ENCODE peak calls at places on chromosome 16, in four cellular contexts. One of them, this sample, is unnamed. For H3K4me1, the result is how much of the 10 kb centered on the place peaks cover.

GRCh38 chr16:83771306-83771942 is 36.4 kb upstream of the HSBP1 start:
- DNase-seq in CD8-positive, alpha-beta T cell: no peak
- DNase-seq in right lobe of liver: peak
- DNase-seq in SJSA1: no peak
- DNase-seq in this sample: peak

GRCh38 chr16:67932462-67932840 is 789 bp upstream of the CTRL start:
- DNase-seq in CD8-positive, alpha-beta T cell: no peak
- DNase-seq in right lobe of liver: no peak
- DNase-seq in SJSA1: no peak
- DNase-seq in this sample: no peak

GRCh38 chr16:80027007-80027965 is 426.7 kb upstream of the MAF start:
- DNase-seq in right lobe of liver: peak
- DNase-seq in CD8-positive, alpha-beta T cell: peak
- DNase-seq in SJSA1: peak
- DNase-seq in this sample: peak

GRCh38 chr16:54334208-54334607 is 47.6 kb upstream of the IRX3 start:
- DNase-seq in right lobe of liver: no peak
- DNase-seq in CD8-positive, alpha-beta T cell: no peak
- DNase-seq in SJSA1: no peak
- DNase-seq in this sample: no peak

GRCh38 chr16:87747626-87748025 is 18.2 kb downstream of the KLHDC4 start:
- DNase-seq in SJSA1: no peak
- DNase-seq in right lobe of liver: no peak
- DNase-seq in CD8-positive, alpha-beta T cell: no peak
- DNase-seq in this sample: no peak

GRCh38 chr16:88589441-88589840 is 19.2 kb downstream of the ZC3H18 start:
- DNase-seq in right lobe of liver: no peak
- DNase-seq in SJSA1: no peak
- DNase-seq in CD8-positive, alpha-beta T cell: no peak
- DNase-seq in this sample: no peak

GRCh38 chr16:84543931-84544776 is 39.7 kb upstream of the MEAK7 start:
- DNase-seq in CD8-positive, alpha-beta T cell: peak
- DNase-seq in SJSA1: no peak
- DNase-seq in right lobe of liver: no peak
- DNase-seq in this sample: no peak

GRCh38 chr16:21646721-21647561 is 5.5 kb downstream of the IGSF6 start:
- DNase-seq in right lobe of liver: no peak
- DNase-seq in SJSA1: no peak
- DNase-seq in CD8-positive, alpha-beta T cell: peak
- DNase-seq in this sample: no peak

GRCh38 chr16:10941127-10941933 is 938 bp downstream of the DEXI start:
- DNase-seq in CD8-positive, alpha-beta T cell: no peak
- DNase-seq in SJSA1: no peak
- DNase-seq in right lobe of liver: no peak
- DNase-seq in this sample: no peak

GRCh38 chr16:1154291-1154886 is 1.5 kb downstream of the CACNA1H start:
- DNase-seq in CD8-positive, alpha-beta T cell: no peak
- DNase-seq in SJSA1: no peak
- DNase-seq in right lobe of liver: no peak
- DNase-seq in this sample: no peak

GRCh38 chr16:87316450-87316922 is 706 bp downstream of the C16orf95 start:
- DNase-seq in SJSA1: no peak
- DNase-seq in right lobe of liver: no peak
- DNase-seq in CD8-positive, alpha-beta T cell: no peak
- DNase-seq in this sample: no peak

GRCh38 chr16:12535535-12536411 is 267.9 kb downstream of the CPPED1 start:
- DNase-seq in CD8-positive, alpha-beta T cell: no peak
- DNase-seq in right lobe of liver: no peak
- DNase-seq in SJSA1: no peak
- DNase-seq in this sample: no peak
- H3K4me1 ChIP-seq in CD8-positive, alpha-beta T cell: under half
- H3K4me1 ChIP-seq in right lobe of liver: under half
- H3K4me1 ChIP-seq in SJSA1: under half
- H3K4me1 ChIP-seq in this sample: under half

DNA sequence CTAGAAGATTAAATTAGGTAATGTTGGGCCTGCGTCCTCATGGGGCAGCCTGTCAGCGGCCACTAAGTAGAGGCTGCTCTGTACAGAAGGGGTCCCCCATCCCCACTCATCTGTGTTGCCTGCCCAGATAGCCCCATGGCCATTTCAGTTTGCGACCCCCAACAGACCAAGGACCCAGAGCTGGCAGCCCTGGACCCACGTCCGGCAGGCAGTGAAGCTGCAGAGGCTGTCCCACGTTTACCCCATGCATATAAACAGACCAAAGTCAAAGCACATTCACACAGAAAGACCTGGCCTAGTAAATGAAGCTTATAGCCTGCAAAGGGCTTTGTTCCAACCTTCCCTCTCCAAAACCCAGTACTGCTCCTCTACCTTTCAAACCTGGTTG is 4.6 kb downstream of the PDF start:
- DNase-seq in CD8-positive, alpha-beta T cell: no peak
- DNase-seq in SJSA1: no peak
- DNase-seq in right lobe of liver: peak
- DNase-seq in this sample: no peak
- H3K4me3 ChIP-seq in CD8-positive, alpha-beta T cell: no peak
- H3K4me3 ChIP-seq in SJSA1: no peak
- H3K4me3 ChIP-seq in right lobe of liver: peak
- H3K4me3 ChIP-seq in this sample: no peak

GRCh38 chr16:57694556-57695377 is at the start of gene DRC7:
- DNase-seq in SJSA1: no peak
- DNase-seq in CD8-positive, alpha-beta T cell: no peak
- DNase-seq in right lobe of liver: peak
- DNase-seq in this sample: no peak

GRCh38 chr16:57692636-57693035 is 2.0 kb upstream of the DRC7 start:
- DNase-seq in right lobe of liver: no peak
- DNase-seq in SJSA1: no peak
- DNase-seq in CD8-positive, alpha-beta T cell: no peak
- DNase-seq in this sample: no peak

GRCh38 chr16:57693539-57693938 is 1.1 kb upstream of the DRC7 start:
- DNase-seq in CD8-positive, alpha-beta T cell: no peak
- DNase-seq in SJSA1: no peak
- DNase-seq in right lobe of liver: no peak
- DNase-seq in this sample: no peak

GRCh38 chr16:57695378-57696054 is 910 bp downstream of the DRC7 start:
- DNase-seq in right lobe of liver: no peak
- DNase-seq in SJSA1: no peak
- DNase-seq in CD8-positive, alpha-beta T cell: no peak
- DNase-seq in this sample: no peak

DNA sequence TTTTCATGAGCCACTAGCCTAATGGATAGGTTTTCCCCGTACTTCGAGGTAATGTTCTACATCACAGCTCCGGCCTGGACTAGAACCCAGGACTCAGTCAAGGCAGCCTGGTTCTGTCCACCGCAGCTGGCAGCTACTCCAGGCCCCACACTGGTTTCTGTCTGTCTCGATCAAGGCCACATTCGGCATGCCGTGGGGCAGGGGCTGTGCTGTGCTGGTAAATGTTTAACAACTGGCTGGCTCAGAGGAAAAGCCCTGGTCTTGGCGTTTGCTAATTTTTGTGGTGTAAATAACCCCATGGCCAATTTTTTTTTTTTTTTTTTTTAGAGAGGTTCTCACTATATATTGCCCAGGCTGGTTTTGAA is 433 bp upstream of the DRC7 start:
- DNase-seq in SJSA1: no peak
- DNase-seq in right lobe of liver: peak
- DNase-seq in CD8-positive, alpha-beta T cell: no peak
- DNase-seq in this sample: no peak
- H3K4me1 ChIP-seq in SJSA1: under half
- H3K4me1 ChIP-seq in right lobe of liver: under half
- H3K4me1 ChIP-seq in CD8-positive, alpha-beta T cell: under half
- H3K4me1 ChIP-seq in this sample: under half

DNA sequence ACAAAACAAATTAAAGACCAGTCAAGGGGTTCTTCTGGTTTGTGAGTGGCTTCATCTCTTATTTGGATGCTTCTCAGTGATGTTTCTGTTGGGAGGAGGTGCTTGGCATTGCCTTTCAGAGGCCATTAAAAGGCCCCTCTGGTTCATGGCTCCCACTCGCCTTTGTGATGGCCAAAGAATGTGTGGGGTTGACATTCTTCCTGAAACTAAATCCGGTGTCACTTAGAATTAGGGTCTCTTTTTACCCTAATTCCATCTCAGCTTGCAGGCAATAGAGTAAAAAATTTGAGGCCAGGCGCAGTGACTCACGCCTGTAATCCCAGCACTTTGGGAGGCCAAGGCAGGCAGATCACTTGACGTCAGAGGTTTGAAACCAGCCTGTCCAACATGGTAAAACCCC is 211.2 kb downstream of the SHISA9 start:
- DNase-seq in right lobe of liver: no peak
- DNase-seq in CD8-positive, alpha-beta T cell: no peak
- DNase-seq in SJSA1: no peak
- DNase-seq in this sample: no peak
- H3K4me3 ChIP-seq in right lobe of liver: no peak
- H3K4me3 ChIP-seq in CD8-positive, alpha-beta T cell: no peak
- H3K4me3 ChIP-seq in SJSA1: no peak
- H3K4me3 ChIP-seq in this sample: no peak

This sample was measured in kidney.